ENCODE peak calls at places on chromosomes 3 and 15, in eight cellular contexts. D is HL-60, U is fibroblast of pulmonary artery, P is adrenal gland, A is bronchial epithelial cell, Q is heart left ventricle, E is endothelial cell of umbilical vein, O is A549. K is an unnamed sample.

GRCh38 chr3:42023380-42023779 is 61.5 kb upstream of the ULK4 start:
- DNase-seq in A (no peak), P (no peak), O (no peak), E (no peak), U (no peak), D (no peak), Q (no peak), K (no peak)

GRCh38 chr15:49809894-49810594 is 189.2 kb downstream of the DTWD1 start:
- DNase-seq in D (no peak), Q (no peak), A (peak; percentile 38), P (no peak), O (no peak), U (no peak), E (no peak), K (no peak)

GRCh38 chr3:139532996-139533395 is 6.5 kb downstream of the RBP1 start:
- DNase-seq in Q (no peak), E (peak; percentile 13), P (no peak), O (no peak), U (no peak), D (no peak), A (no peak), K (no peak)

GRCh38 chr3:5304789-5305680 is 117.5 kb downstream of the EDEM1 start:
- DNase-seq in E (peak; percentile 16), P (peak; percentile 29), O (peak; percentile 41), Q (no peak), U (peak; percentile 41), D (peak; percentile 53), A (peak; percentile 49), K (peak; percentile 45)

GRCh38 chr3:84547207-84547606 is 411.6 kb upstream of the CADM2 start:
- DNase-seq in A (no peak), D (no peak), E (no peak), P (no peak), U (no peak), Q (no peak), O (no peak), K (no peak)

GRCh38 chr3:152779649-152780048 is 55.3 kb upstream of the P2RY1 start:
- DNase-seq in E (no peak), D (no peak), U (peak; percentile 63), A (no peak), Q (no peak), P (no peak), O (no peak), K (peak; percentile 59)

GRCh38 chr3:108133858-108134554 is 43.2 kb upstream of the CD47 start:
- DNase-seq in O (no peak), Q (no peak), A (no peak), U (peak; percentile 18), P (no peak), E (no peak), D (no peak), K (no peak)

GRCh38 chr15:56341201-56341600 is 24.0 kb upstream of the TEX9 start:
- DNase-seq in E (no peak), P (no peak), D (no peak), A (peak; percentile 62), Q (no peak), O (no peak), U (no peak), K (peak; percentile 47)

GRCh38 chr3:124557433-124558232 is 172.6 kb upstream of the UMPS start:
- DNase-seq in A (peak; percentile 80), U (peak; percentile 47), P (peak; percentile 25), E (peak; percentile 78), Q (no peak), O (no peak), D (no peak), K (peak; percentile 27)

GRCh38 chr15:70778258-70779076 is 15.1 kb upstream of the UACA start:
- DNase-seq in A (peak; percentile 89), U (peak; percentile 65), D (no peak), E (peak; percentile 45), O (peak; percentile 49), P (no peak), Q (no peak), K (peak; percentile 80)

GRCh38 chr15:73792429-73792828 is 39.3 kb upstream of the INSYN1 start:
- DNase-seq in O (no peak), U (no peak), P (no peak), D (no peak), Q (peak; percentile 80), A (no peak), E (no peak), K (no peak)

GRCh38 chr15:67303490-67304363 is 49.1 kb downstream of the IQCH start:
- DNase-seq in E (peak; percentile 49), Q (no peak), D (peak; percentile 32), O (peak; percentile 30), U (peak; percentile 67), A (peak; percentile 51), P (peak; percentile 13), K (peak; percentile 55)
- TF ChIP-seq CTCF in E (no peak), Q (peak; percentile 58), D (no peak), O (peak; percentile 96), U (peak; percentile 51), A (peak; percentile 38), P (peak; percentile 58), K (peak; percentile 30)

DNA sequence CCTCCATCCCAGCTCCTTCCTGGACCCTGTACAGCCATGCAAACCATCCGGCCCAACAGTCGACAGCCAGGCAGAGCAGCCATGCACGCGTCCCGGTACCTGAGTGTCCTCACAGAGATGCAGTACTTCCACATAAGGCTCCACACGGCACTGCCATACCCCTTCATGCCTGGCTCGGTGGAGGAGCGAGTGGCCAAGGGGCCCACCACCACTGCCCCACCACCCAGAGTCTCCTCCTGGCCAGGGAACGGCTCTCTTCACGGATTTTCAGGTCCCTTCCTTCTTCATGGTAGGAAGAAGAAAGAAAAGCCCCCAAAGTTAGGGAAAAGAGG is 51.3 kb downstream of the IQSEC1 start:
- DNase-seq in D (no peak), E (no peak), U (no peak), A (no peak), O (no peak), P (no peak), Q (no peak), K (no peak)
- H3K4me3 ChIP-seq in D (no peak overlapping the region), E (no peak overlapping the region), U (no peak overlapping the region), A (no peak overlapping the region), O (no peak overlapping the region), P (no peak overlapping the region), Q (no peak overlapping the region), K (no peak overlapping the region)

DNA sequence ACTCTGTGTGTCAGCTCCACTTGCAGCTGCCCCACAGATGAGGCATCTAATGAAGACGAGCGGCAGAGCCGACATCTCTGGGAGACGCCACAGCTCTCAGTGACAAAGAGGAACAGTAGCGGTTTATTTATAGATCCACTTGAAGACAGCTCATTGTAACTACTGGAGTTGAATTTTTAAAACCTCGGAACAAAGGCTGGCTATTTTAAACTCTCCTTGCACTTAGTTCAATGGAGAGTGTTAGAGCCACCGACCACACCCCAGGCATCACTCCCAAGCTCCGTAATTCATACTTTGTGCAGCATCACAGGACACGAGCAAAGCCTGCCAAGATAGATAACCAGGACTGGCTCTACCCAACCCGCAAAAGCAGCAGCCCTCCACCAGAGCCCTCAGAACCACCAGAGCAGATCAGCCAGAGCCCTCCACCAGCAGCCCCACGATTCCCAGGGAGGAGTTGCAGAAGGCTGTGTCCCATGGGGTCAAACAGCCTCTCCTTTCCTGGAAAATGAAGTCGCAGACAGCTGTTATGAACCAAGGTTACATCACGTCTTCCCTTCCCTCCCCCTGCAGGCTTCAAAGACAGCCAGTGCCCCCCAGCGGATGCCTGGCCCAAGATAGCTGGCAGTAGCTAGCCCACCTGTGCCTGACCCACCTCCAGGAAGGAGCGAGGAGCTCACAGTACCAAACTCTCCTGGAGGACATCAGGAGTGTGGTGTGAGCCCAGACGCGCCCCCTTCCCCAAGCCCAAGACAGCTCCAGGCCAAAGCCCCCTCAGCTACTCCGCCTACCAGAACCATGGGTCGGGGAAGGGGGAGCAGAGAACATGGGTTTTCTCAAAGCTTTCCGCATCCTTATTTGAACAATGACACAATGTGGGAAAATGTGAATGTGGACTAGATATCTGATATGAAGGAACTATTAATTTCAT is 45.7 kb downstream of the POC1A start:
- DNase-seq in U (peak; percentile 49), A (no peak), P (no peak), Q (peak; percentile 67), E (no peak), D (no peak), O (no peak), K (peak; percentile 55)
- TF ChIP-seq CTCF in U (peak; percentile 36), A (no peak), P (no peak), Q (peak; percentile 72), E (no peak), D (no peak), O (no peak), K (peak; percentile 59)

GRCh38 chr15:41559239-41559488 is 152 bp downstream of the TYRO3 start:
- DNase-seq in P (no peak), E (no peak), A (no peak), D (no peak), Q (no peak), U (no peak), O (no peak), K (no peak)
- H3K4me3 ChIP-seq in P (no peak overlapping the region), E (peak overlapping the region; percentile 47), A (peak overlapping the region; percentile 51), D (peak overlapping the region; percentile 41), Q (peak overlapping the region; percentile 57), U (peak overlapping the region; percentile 73), O (peak overlapping the region; percentile 82), K (peak overlapping the region; percentile 76)

GRCh38 chr3:39362812-39363211 is 20.4 kb upstream of the SLC25A38 start:
- DNase-seq in U (no peak), A (no peak), E (no peak), D (no peak), O (no peak), P (no peak), Q (no peak), K (no peak)
- TF ChIP-seq CTCF in U (no peak), A (no peak), E (no peak), D (no peak), O (no peak), P (no peak), Q (no peak), K (no peak)

GRCh38 chr3:48473617-48473952 is 27.0 kb downstream of the ATRIP start:
- DNase-seq in A (no peak), P (no peak), U (no peak), Q (no peak), E (no peak), D (no peak), O (no peak), K (no peak)
- H3K4me3 ChIP-seq in A (no peak overlapping the region), P (no peak overlapping the region), U (no peak overlapping the region), Q (no peak overlapping the region), E (no peak overlapping the region), D (no peak overlapping the region), O (peak overlapping the region; percentile 76), K (no peak overlapping the region)

GRCh38 chr3:169867584-169868211 is 2.0 kb downstream of the LRRC31 start:
- DNase-seq in D (no peak), A (no peak), E (no peak), U (no peak), O (no peak), Q (no peak), P (no peak), K (no peak)
- TF ChIP-seq CTCF in D (no peak), A (no peak), E (no peak), U (no peak), O (no peak), Q (no peak), P (no peak), K (no peak)

GRCh38 chr15:28886431-28887343 is 913 bp downstream of the APBA2 start:
- DNase-seq in U (no peak), E (no peak), Q (no peak), P (no peak), D (no peak), O (no peak), A (no peak), K (no peak)
- H3K4me3 ChIP-seq in U (peak overlapping the region; percentile 58), E (peak overlapping the region; percentile 51), Q (peak overlapping the region; percentile 17), P (no peak overlapping the region), D (no peak overlapping the region), O (peak overlapping the region; percentile 87), A (peak overlapping the region; percentile 54), K (peak overlapping the region; percentile 59)

GRCh38 chr3:142916611-142917010 is 27.7 kb upstream of the PCOLCE2 start:
- DNase-seq in E (no peak), P (no peak), Q (no peak), D (no peak), A (peak; percentile 54), U (no peak), O (no peak), K (peak; percentile 50)
- TF ChIP-seq CTCF in E (no peak), P (no peak), Q (no peak), D (no peak), A (no peak), U (no peak), O (no peak), K (no peak)